ENCODE peak calls at places on chromosomes 3 and 15, in five cellular contexts. Q is fibroblast of pulmonary artery, B is left lung, T is epithelial cell of proximal tubule, K is WTC11. A is an unnamed sample.

GRCh38 chr3:15653326-15653725 is 51.8 kb downstream of the BTD start:
- DNase-seq in Q (no peak), B (no peak), T (no peak), K (no peak), A (no peak)

GRCh38 chr15:28992340-28992864 is 106.6 kb downstream of the APBA2 start:
- DNase-seq in Q (no peak), B (no peak), T (no peak), K (no peak), A (no peak)

GRCh38 chr3:171358171-171358890 is 101.9 kb downstream of the TNIK start:
- DNase-seq in Q (peak; percentile 43), B (no peak), T (no peak), K (no peak), A (no peak)

GRCh38 chr3:20811006-20811405 is 625.0 kb upstream of the SGO1 start:
- DNase-seq in Q (no peak), B (no peak), T (no peak), K (no peak), A (no peak)

GRCh38 chr15:100734606-100735005 is 132.2 kb downstream of the ASB7 start:
- DNase-seq in Q (no peak), B (no peak), T (no peak), K (no peak), A (no peak)

GRCh38 chr3:119611664-119612063 is 14.0 kb downstream of the PLA1A start:
- DNase-seq in Q (no peak), B (no peak), T (no peak), K (no peak), A (no peak)

GRCh38 chr3:120114981-120115380 is 20.7 kb upstream of the GSK3B start:
- DNase-seq in Q (no peak), B (no peak), T (no peak), K (no peak), A (no peak)

GRCh38 chr3:131388400-131388799 is 6.8 kb downstream of the NUDT16 start:
- DNase-seq in Q (peak; percentile 63), B (no peak), T (no peak), K (no peak), A (no peak)

GRCh38 chr3:131849640-131850039 is 185.2 kb downstream of the CPNE4 start:
- DNase-seq in Q (no peak), B (no peak), T (no peak), K (no peak), A (no peak)

GRCh38 chr3:9340450-9341009 is 22.3 kb upstream of the THUMPD3 start:
- DNase-seq in Q (peak; percentile 49), B (no peak), T (peak; percentile 70), K (no peak), A (no peak)

GRCh38 chr3:157151627-157152026 is 8.3 kb downstream of the CCNL1 start:
- DNase-seq in Q (no peak), B (no peak), T (no peak), K (no peak), A (no peak)

GRCh38 chr3:48655586-48655985 is 7.1 kb downstream of the CELSR3 start:
- DNase-seq in Q (no peak), B (no peak), T (no peak), K (no peak), A (no peak)

GRCh38 chr3:24450142-24450932 is 44.3 kb downstream of the THRB start:
- DNase-seq in Q (no peak), B (no peak), T (no peak), K (no peak), A (no peak)

GRCh38 chr15:71186971-71187960 is 72.0 kb downstream of the THSD4 start:
- DNase-seq in Q (no peak), B (no peak), T (no peak), K (no peak), A (no peak)

GRCh38 chr3:141020139-141020940 is 30.8 kb upstream of the SPSB4 start:
- DNase-seq in Q (no peak), B (no peak), T (no peak), K (no peak), A (no peak)

GRCh38 chr3:62203561-62203960 is 169.8 kb downstream of the FEZF2 start:
- DNase-seq in Q (no peak), B (no peak), T (no peak), K (no peak), A (no peak)

GRCh38 chr15:71379893-71380292 is 264.6 kb downstream of the THSD4 start:
- DNase-seq in Q (no peak), B (no peak), T (no peak), K (no peak), A (no peak)

GRCh38 chr3:69189487-69189886 is 67.1 kb upstream of the LMOD3 start:
- DNase-seq in Q (no peak), B (no peak), T (no peak), K (no peak), A (no peak)

GRCh38 chr15:76972420-76973361 is 22.2 kb upstream of the PSTPIP1 start:
- DNase-seq in Q (peak; percentile 74), B (no peak), T (no peak), K (no peak), A (no peak)

GRCh38 chr3:17302774-17303173 is 418.0 kb downstream of the PLCL2 start:
- DNase-seq in Q (peak; percentile 28), B (no peak), T (no peak), K (no peak), A (no peak)

GRCh38 chr3:130699765-130700164 is 46.9 kb downstream of the PIK3R4 start:
- DNase-seq in Q (peak; percentile 45), B (no peak), T (no peak), K (no peak), A (no peak)

GRCh38 chr3:178289544-178290160 is 246.6 kb upstream of the KCNMB2 start:
- DNase-seq in Q (peak; percentile 60), B (no peak), T (no peak), K (no peak), A (no peak)

GRCh38 chr3:62755285-62755684 is 119.9 kb downstream of the CADPS start:
- DNase-seq in Q (no peak), B (no peak), T (no peak), K (no peak), A (no peak)

GRCh38 chr3:152235709-152236298 is 32.9 kb upstream of the MBNL1 start:
- DNase-seq in Q (peak; percentile 39), B (no peak), T (peak; percentile 74), K (no peak), A (no peak)

GRCh38 chr15:96336643-96337353 is 6.3 kb downstream of the NR2F2 start:
- DNase-seq in Q (peak; percentile 46), B (peak; percentile 42), T (no peak), K (no peak), A (no peak)

GRCh38 chr15:100703032-100703578 is 100.7 kb downstream of the ASB7 start:
- DNase-seq in Q (peak; percentile 81), B (no peak), T (peak; percentile 86), K (no peak), A (peak; percentile 10)

GRCh38 chr3:99384596-99384995 is 253.8 kb upstream of the COL8A1 start:
- DNase-seq in Q (no peak), B (no peak), T (no peak), K (no peak), A (no peak)

GRCh38 chr3:139299261-139300132 is 44.3 kb upstream of the MRPS22 start:
- DNase-seq in Q (peak; percentile 71), B (no peak), T (no peak), K (peak; percentile 14), A (no peak)

GRCh38 chr3:196842567-196843434 is 24.9 kb upstream of the SENP5 start:
- DNase-seq in Q (peak; percentile 8), B (no peak), T (no peak), K (no peak), A (no peak)
- TF ChIP-seq CTCF in Q (no peak), B (no peak), T (no peak), K (no peak), A (no peak)

GRCh38 chr3:71047616-71048531 is 535.7 kb downstream of the FOXP1 start:
- DNase-seq in Q (no peak), B (no peak), T (no peak), K (no peak), A (no peak)

GRCh38 chr3:71045917-71046282 is 537.6 kb downstream of the FOXP1 start:
- DNase-seq in Q (peak; percentile 45), B (no peak), T (no peak), K (no peak), A (no peak)

GRCh38 chr3:71045212-71045916 is 538.2 kb downstream of the FOXP1 start:
- DNase-seq in Q (no peak), B (no peak), T (no peak), K (no peak), A (no peak)

GRCh38 chr3:71048948-71049347 is 534.6 kb downstream of the FOXP1 start:
- DNase-seq in Q (peak; percentile 54), B (no peak), T (no peak), K (no peak), A (no peak)

GRCh38 chr3:71046791-71047190 is 536.7 kb downstream of the FOXP1 start:
- DNase-seq in Q (no peak), B (no peak), T (no peak), K (no peak), A (no peak)
- TF ChIP-seq CTCF in Q (no peak), B (no peak), T (no peak), K (no peak), A (no peak)

GRCh38 chr15:64841258-64842098 is at the start of gene PLEKHO2:
- DNase-seq in Q (peak; percentile 96), B (peak; percentile 97), T (no peak), K (peak; percentile 98), A (peak; percentile 93)
- TF ChIP-seq CTCF in Q (peak; percentile 5), B (peak; percentile 11), T (no peak), K (no peak), A (no peak)

GRCh38 chr15:65056106-65056505 is 10.9 kb downstream of the SLC51B start:
- DNase-seq in Q (no peak), B (no peak), T (no peak), K (no peak), A (no peak)

GRCh38 chr15:65055201-65055870 is 10.1 kb downstream of the SLC51B start:
- DNase-seq in Q (no peak), B (no peak), T (no peak), K (no peak), A (no peak)

GRCh38 chr15:65056868-65057548 is 10.8 kb downstream of the RASL12 start:
- DNase-seq in Q (no peak), B (no peak), T (peak; percentile 89), K (no peak), A (no peak)

GRCh38 chr15:65052956-65053355 is 7.8 kb downstream of the SLC51B start:
- DNase-seq in Q (no peak), B (no peak), T (no peak), K (no peak), A (no peak)

DNA sequence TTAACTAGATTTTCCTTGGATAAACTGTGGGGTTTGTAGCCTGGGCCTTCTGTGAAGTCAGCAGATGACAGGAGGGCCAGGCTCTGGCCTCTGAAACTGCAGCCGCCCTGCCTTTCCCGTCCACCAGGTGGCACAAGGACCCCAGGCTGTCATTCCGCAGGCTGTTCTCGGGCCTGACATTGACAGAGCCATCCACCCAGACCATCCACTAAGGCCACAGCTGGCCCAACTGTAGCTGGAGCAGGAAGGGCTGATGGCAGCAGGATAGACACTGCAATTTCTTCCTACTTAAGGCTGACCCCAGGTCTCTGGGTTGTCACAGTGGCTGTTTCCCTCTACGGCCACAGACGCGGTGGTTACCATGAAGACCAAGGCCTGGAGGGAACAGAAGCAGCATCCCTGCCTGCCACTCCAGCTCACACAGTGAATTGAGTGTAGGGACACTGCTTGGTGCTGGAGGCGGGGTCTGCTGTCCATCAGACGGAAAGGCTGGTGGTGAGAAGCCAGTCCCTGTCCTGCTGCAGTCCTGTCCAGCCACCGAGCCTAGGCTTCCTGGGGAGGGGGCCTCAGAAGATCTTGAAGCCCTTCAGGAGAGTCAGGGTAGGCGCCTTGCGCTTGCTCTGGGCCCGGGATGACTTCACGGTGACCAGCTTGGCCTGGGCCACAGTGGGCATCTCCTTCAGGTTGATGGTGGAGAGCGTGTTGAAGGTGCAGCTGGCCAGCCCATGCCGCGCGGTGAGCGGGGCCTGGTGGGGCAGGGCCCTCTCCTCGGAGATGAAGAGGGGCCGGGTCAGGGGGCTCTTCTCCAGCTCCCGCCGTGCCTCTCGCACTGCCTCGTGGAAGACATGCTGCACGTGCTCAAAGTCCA is 9.4 kb downstream of the SLC51B start:
- DNase-seq in Q (peak; percentile 78), B (peak; percentile 57), T (no peak), K (peak; percentile 86), A (peak; percentile 60)
- TF ChIP-seq CTCF in Q (peak; percentile 95), B (peak; percentile 67), T (peak; percentile 93), K (peak; percentile 83), A (peak; percentile 79)